ENCODE peak calls at places on chromosomes 11 and 22, in four cellular contexts. M is uterus, Y is sigmoid colon, T is right lobe of liver. C is an unnamed sample.

GRCh38 chr22:24053481-24054226 is 42.5 kb downstream of the CABIN1 start:
- DNase-seq in M (no peak), Y (no peak), T (no peak), C (no peak)

GRCh38 chr11:119356349-119357031 is 10.0 kb upstream of the MFRP start:
- DNase-seq in M (peak; percentile 86), Y (peak; percentile 93), T (peak; percentile 85), C (peak; percentile 89)

GRCh38 chr11:70942593-70942992 is 309.8 kb downstream of the SHANK2 start:
- DNase-seq in M (no peak), Y (no peak), T (no peak), C (no peak)

GRCh38 chr11:120907971-120908370 is 115.9 kb upstream of the TBCEL start:
- DNase-seq in M (no peak), Y (no peak), T (no peak), C (no peak)

GRCh38 chr22:49116486-49116885 is 711.2 kb downstream of the BRD1 start:
- DNase-seq in M (no peak), Y (no peak), T (peak; percentile 36), C (no peak)

GRCh38 chr11:11958403-11958802 is 50.0 kb downstream of the DKK3 start:
- DNase-seq in M (no peak), Y (no peak), T (no peak), C (no peak)

GRCh38 chr11:69449320-69450063 is 32.0 kb upstream of the LINC01488 start:
- DNase-seq in M (peak; percentile 39), Y (peak; percentile 80), T (peak; percentile 71), C (peak; percentile 82)

GRCh38 chr22:23251445-23252093 is 71.3 kb downstream of the BCR start:
- DNase-seq in M (no peak), Y (no peak), T (no peak), C (peak; percentile 31)

GRCh38 chr11:62340269-62340901 is 3.1 kb downstream of the ASRGL1 start:
- DNase-seq in M (peak; percentile 20), Y (peak; percentile 69), T (peak; percentile 59), C (peak; percentile 19)

GRCh38 chr22:50274311-50274710 is 4.1 kb upstream of the MAPK11 start:
- DNase-seq in M (no peak), Y (no peak), T (peak; percentile 81), C (no peak)

DNA sequence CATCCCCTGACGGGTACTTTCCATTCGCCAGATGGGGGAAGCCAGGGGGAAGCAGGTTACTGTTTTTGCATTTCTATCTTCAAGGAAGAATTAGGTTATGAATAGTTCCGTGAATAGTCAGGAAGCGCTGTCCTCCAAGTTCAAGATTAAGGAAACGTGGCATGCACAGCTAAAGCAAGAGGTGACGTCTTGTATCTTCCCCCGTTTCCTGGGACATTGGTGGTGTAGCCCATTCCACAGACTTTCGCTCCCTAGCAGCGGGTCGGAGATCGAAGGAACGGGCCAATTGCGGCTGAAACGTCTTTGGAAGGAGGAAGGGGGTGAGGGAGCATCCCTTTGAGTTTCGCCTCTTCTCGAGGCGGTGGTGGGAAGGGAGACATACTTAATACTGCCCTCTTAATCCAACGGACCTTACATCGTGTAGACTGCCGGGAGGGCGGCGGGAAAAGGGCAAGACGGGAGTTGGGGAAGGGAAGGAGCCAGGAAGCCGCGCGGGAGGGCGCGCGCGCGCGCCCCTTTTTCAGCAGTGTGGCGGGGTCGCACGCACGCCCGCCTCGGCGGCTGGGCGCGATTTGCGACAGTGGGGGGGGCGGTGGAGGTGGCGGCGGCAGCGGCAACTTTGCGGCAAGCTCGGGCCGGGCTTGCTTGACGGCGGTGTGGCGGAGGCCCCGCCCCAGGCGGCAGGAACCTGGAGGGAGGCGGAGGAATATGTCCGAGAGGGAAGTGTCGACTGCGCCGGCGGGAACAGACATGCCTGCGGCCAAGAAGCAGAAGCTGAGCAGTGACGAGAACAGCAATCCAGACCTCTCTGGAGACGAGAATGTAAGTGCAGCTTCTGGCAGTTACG is at the start of gene EED:
- DNase-seq in M (peak; percentile 96), Y (peak; percentile 97), T (peak; percentile 97), C (peak; percentile 86)
- TF ChIP-seq POLR2A in M (peak; percentile 50), Y (peak; percentile 46), T (peak; percentile 70), C (peak; percentile 87)

GRCh38 chr22:31561238-31561887 is 65.0 kb downstream of the SFI1 start:
- DNase-seq in M (peak; percentile 64), Y (peak; percentile 87), T (peak; percentile 76), C (peak; percentile 41)
- TF ChIP-seq POLR2A in M (no peak), Y (no peak), T (no peak), C (no peak)

DNA sequence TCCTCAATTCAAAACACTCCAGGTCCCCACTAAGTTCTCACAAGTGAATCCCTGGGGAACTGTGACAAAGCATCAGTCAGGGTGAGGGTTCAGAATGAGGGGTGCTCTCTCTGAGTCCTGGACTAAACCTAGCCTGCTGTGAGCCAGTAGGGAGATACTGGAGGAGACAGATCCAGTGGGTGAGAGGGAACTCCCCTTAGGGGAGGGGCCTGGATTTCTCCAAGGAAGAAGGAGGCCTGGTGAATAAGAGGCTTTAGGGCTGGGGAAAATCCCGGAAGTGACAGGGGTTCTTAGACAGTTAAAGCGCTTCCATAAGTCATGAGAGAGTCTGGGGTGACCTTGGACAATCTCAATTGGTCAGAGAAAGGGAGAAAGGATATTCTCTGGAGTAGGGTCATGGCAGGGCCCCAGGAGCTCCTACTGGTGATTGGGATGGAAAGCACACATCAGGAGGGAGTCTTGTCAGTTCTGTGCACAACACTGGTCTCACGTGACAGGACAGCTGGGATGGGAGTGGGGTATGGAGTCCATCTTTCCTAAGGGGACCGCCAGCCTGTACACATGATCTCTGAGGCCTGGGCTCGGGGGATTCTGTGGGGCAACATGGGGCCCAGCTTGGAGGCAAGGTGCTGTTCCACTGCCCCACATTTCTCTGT is 1.5 kb downstream of the TBC1D10A start:
- DNase-seq in M (peak; percentile 46), Y (peak; percentile 83), T (peak; percentile 45), C (peak; percentile 79)
- TF ChIP-seq POLR2A in M (peak; percentile 9), Y (no peak), T (no peak), C (no peak)

DNA sequence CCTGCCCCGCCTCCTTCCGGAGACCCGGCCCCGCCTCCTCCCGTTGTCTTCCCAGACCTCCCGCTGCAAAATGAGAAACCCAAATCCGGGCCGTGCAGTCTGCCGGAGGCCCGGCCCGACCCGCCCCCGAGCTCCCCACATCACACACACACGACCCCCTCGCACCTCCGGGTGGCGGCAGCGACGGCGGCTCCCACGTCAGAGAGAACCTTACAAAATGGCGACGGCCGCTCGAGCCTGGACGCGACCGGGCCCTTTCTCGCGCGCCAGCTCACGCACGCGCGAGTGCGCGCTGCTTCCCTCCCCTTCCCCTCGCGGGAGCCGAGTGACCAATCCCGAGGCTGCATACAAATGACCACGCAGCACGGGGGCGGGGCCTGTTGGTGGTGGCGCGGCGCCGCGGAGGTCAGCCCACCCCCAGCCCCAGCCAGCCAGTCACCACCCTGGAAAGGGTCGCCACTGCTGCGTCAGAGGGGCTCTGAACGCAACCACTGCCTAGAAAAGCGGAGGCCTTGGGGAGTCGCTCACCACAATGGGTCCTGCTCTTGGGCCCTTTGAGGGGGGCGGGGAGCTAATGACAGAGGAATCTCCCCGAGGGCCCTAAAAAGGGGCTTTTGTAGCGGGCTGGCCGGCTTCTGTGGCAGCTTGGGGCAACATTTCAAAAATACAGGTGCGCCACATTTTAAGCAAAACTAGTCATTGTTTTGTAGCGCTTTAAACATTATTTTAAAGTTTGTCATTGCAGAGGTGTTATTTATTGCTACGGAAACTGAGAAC is at the start of gene RBM4B:
- DNase-seq in M (peak; percentile 96), Y (peak; percentile 99), T (peak; percentile 97), C (peak; percentile 95)
- TF ChIP-seq POLR2A in M (peak; percentile 55), Y (peak; percentile 59), T (peak; percentile 76), C (peak; percentile 54)

GRCh38 chr22:46517255-46517761 is 20.1 kb downstream of the CELSR1 start:
- DNase-seq in M (no peak), Y (no peak), T (peak; percentile 58), C (no peak)
- TF ChIP-seq POLR2A in M (no peak), Y (no peak), T (no peak), C (no peak)

GRCh38 chr11:112377946-112378345 is 117.3 kb upstream of the PLET1 start:
- DNase-seq in M (no peak), Y (no peak), T (no peak), C (no peak)

GRCh38 chr11:112388496-112388895 is 127.8 kb upstream of the PLET1 start:
- DNase-seq in M (no peak), Y (no peak), T (no peak), C (no peak)

GRCh38 chr11:112380464-112380863 is 119.8 kb upstream of the PLET1 start:
- DNase-seq in M (no peak), Y (no peak), T (no peak), C (no peak)

GRCh38 chr11:112381578-112381977 is 120.9 kb upstream of the PLET1 start:
- DNase-seq in M (no peak), Y (no peak), T (no peak), C (no peak)

DNA sequence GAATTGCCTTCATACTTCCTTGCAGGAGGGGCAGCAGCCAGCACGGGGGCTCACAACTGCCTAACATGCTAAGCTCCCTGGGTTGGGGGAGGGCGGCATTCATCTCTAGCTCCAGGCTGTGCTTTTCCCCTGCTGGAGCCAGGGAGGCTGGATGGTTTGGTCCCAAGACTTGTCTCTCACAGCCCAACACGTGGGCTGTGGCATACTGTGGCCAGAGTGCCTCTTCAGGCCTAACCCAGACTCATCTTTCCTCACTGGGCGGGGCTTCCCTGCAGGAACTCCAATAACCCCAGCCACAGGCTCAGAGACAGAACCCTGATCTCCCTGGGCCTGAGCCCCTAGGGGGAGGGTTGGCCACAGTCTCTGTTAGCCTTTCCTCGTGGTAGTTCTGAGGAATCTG is 121.9 kb upstream of the PLET1 start:
- DNase-seq in M (no peak), Y (no peak), T (no peak), C (no peak)
- TF ChIP-seq POLR2A in M (no peak), Y (no peak), T (no peak), C (no peak)

GRCh38 chr11:134118016-134118415 is 49.1 kb downstream of the JAM3 start:
- DNase-seq in M (no peak), Y (no peak), T (no peak), C (no peak)

GRCh38 chr11:134120921-134121526 is 52.2 kb downstream of the JAM3 start:
- DNase-seq in M (peak; percentile 31), Y (peak; percentile 75), T (no peak), C (no peak)

GRCh38 chr11:134119094-134119493 is 50.2 kb downstream of the JAM3 start:
- DNase-seq in M (no peak), Y (no peak), T (no peak), C (no peak)

GRCh38 chr11:134116210-134116609 is 47.3 kb downstream of the JAM3 start:
- DNase-seq in M (no peak), Y (no peak), T (no peak), C (no peak)

DNA sequence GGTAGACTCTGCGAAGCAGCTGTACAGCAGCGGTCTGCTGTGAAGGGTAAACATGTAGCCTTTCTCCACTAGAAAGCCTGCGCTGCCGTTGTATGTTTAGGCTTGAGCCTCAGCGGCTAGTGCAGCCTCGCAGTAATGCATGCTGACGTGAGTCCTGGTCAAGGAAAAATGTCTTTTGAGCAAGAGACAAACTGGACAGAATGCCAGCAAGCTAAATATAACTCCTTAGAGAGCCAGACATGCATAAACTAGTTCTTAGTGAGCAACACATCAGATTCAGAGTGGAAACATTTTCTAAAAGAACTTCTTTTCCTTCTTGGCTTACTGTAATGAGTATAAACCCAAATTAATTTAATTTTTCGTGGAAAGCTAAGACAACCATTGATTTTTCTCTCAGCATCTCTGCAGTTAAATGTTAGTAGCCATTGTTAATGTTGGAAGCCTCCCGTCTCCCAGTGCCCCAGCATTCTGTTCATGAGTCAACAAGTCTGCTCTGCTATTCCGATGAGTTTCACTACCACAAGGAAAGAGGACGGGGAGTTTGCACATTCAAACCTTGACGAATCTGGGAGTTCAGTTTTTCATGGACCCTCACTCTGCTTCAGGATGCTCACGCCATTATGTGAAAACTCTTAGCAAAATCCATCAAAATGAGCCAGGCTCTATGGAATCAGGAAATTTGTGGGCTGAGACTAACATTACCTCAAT is 51.4 kb downstream of the JAM3 start:
- DNase-seq in M (peak; percentile 63), Y (peak; percentile 91), T (no peak), C (no peak)
- TF ChIP-seq POLR2A in M (peak; percentile 42), Y (no peak), T (no peak), C (no peak)

C was measured in H54.